ENCODE peak calls at places on chromosomes 12 and 14, in four cellular contexts. Y, V, N and D are unnamed samples. For H3K4me1 and H3K27me3, the result is how much of the 10 kb centered on the place peaks cover.

GRCh38 chr12:45050751-45051489 is at the start of gene DBX2:
- DNase-seq in V (no peak), N (no peak), Y (peak), D (no peak)

GRCh38 chr12:31874961-31875608 is 84.1 kb upstream of the RESF1 start:
- DNase-seq in N (no peak), V (no peak), Y (peak), D (peak)

GRCh38 chr12:89279499-89279898 is 72.8 kb downstream of the DUSP6 start:
- DNase-seq in Y (no peak), V (no peak), N (no peak), D (no peak)

GRCh38 chr14:93579178-93579577 is 148.4 kb downstream of the UNC79 start:
- DNase-seq in Y (no peak), N (no peak), V (no peak), D (no peak)

GRCh38 chr14:51938137-51938536 is 51.2 kb upstream of the RTRAF start:
- DNase-seq in V (no peak), N (no peak), Y (no peak), D (peak)

GRCh38 chr12:105369014-105369413 is 38.5 kb downstream of the C12orf75 start:
- DNase-seq in Y (no peak), N (no peak), V (no peak), D (peak)

GRCh38 chr14:104315625-104316024 is 177.2 kb downstream of the KIF26A start:
- DNase-seq in N (peak), Y (no peak), V (no peak), D (no peak)

GRCh38 chr12:49230176-49230575 is 34.7 kb upstream of the TUBA1C start:
- DNase-seq in Y (no peak), N (peak), V (no peak), D (no peak)

GRCh38 chr14:103392106-103392505 is 6.9 kb downstream of the MARK3 start:
- DNase-seq in V (no peak), N (peak), Y (no peak), D (no peak)

GRCh38 chr12:124914392-124915248 is at the start of gene UBC:
- DNase-seq in N (peak), Y (peak), V (peak), D (peak)

GRCh38 chr12:86228656-86229055 is 27.5 kb downstream of the MGAT4C start:
- DNase-seq in N (no peak), V (no peak), Y (no peak), D (no peak)

DNA sequence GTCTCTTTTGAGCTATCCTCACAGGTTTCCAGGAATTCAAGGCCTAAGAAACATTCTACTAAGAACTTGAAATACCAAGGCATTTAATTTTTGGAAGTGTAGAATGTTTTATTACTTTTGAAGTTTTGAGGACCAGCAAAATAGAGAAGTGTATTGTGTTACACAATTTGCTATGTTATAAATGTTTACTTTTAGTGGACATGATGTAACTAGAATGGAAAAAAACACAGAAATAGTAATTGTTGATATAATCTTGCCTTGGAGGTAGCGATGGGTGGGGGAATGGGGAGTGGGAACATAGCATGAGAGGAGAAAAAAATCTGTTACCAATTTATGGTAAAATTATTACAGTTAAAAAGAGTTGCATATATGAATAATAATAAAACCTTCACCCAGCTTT is 81.8 kb downstream of the CRADD start:
- DNase-seq in Y (no peak), N (no peak), V (no peak), D (no peak)
- H3K27ac ChIP-seq in Y (no peak), N (no peak), V (no peak), D (no peak)

GRCh38 chr14:77040059-77040308 is 11.5 kb upstream of the IRF2BPL start:
- DNase-seq in Y (no peak), N (no peak), V (no peak), D (no peak)
- H3K4me1 ChIP-seq in Y (half or more), N (half or more), V (half or more), D (half or more)

GRCh38 chr12:53757095-53757770 is 5.5 kb upstream of the CISTR start:
- DNase-seq in V (peak), Y (peak), N (peak), D (no peak)

GRCh38 chr12:53759261-53759660 is 7.5 kb upstream of the CISTR start:
- DNase-seq in Y (no peak), N (no peak), V (no peak), D (no peak)

GRCh38 chr12:53758081-53758769 is 6.4 kb upstream of the CISTR start:
- DNase-seq in V (no peak), N (no peak), Y (no peak), D (no peak)

GRCh38 chr12:53764630-53765029 is 12.9 kb upstream of the CISTR start:
- DNase-seq in V (no peak), Y (no peak), N (no peak), D (no peak)

DNA sequence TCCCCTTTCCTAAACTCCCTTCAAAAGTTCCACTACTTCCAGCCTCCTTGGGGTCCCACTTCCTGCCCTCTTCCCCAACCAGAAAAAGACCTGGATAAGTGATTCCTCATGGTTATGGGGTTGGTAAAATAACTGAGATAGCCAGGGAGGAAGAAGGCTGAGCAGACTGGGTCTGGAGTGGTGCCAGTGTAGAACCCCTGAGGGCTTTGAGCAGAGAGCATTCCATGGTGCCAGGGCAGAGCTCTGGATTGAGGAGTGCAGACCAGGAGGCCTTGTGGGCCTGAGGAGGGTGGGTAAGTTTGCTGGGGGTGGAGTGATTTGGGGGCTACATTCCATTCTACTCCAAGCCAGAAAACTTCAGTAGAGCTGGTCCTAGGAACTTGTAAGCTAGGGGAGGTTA is 9.5 kb upstream of the CISTR start:
- DNase-seq in N (no peak), Y (no peak), V (no peak), D (no peak)
- H3K27me3 ChIP-seq in N (under half), Y (half or more), V (under half), D (under half)

DNA sequence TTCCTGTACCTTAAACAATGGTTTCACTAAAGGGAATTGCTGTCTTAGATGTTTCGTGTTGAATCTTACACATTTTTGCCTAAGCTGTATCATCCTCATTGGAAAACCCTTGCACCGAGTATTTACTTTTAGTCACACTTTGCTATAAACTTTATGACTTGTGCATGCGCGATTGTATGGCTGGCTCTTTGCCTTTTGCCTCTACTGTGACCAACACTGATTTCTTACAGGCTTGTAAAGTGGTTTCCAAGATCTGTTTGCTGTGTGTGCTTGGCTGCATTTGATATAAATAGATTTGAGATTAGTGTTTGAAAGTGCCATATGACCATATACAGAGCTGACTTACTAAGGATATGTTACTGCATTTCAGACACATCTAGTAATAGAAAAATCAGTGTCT is 40.5 kb downstream of the RASSF3 start:
- DNase-seq in V (no peak), N (no peak), Y (no peak), D (no peak)
- H3K27ac ChIP-seq in V (no peak), N (peak), Y (peak), D (no peak)

DNA sequence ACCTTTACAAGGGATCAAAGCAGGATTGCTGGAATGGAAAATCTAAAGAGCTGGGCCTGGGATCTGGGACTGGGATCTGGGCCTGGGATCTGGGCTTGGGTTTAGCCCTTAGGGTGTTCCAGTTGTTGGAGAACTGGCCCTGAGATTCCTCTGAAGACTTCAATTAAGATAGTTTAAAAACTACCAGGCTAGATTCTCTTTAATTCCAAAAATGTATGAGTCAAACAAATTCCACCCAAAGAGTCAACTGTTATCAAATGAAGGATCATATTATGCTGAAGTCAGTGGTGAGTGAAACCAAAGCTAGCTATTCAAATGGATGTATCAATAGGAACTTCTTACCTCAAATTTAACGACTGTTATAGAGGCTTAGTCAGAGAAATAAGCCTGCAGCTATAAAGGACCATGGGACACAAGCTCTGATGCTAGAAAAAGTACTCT is 40.5 kb downstream of the LIMA1 start:
- DNase-seq in N (no peak), V (no peak), Y (no peak), D (peak)
- H3K4me1 ChIP-seq in N (half or more), V (under half), Y (under half), D (under half)

GRCh38 chr12:119055977-119056376 is 74.6 kb downstream of the SRRM4 start:
- DNase-seq in Y (no peak), N (no peak), V (no peak), D (no peak)

GRCh38 chr12:119047641-119048040 is 66.3 kb downstream of the SRRM4 start:
- DNase-seq in Y (no peak), V (no peak), N (no peak), D (no peak)

GRCh38 chr12:119051474-119051873 is 70.1 kb downstream of the SRRM4 start:
- DNase-seq in V (no peak), N (no peak), Y (no peak), D (no peak)

GRCh38 chr12:119052001-119052400 is 70.7 kb downstream of the SRRM4 start:
- DNase-seq in N (no peak), Y (no peak), V (no peak), D (no peak)

DNA sequence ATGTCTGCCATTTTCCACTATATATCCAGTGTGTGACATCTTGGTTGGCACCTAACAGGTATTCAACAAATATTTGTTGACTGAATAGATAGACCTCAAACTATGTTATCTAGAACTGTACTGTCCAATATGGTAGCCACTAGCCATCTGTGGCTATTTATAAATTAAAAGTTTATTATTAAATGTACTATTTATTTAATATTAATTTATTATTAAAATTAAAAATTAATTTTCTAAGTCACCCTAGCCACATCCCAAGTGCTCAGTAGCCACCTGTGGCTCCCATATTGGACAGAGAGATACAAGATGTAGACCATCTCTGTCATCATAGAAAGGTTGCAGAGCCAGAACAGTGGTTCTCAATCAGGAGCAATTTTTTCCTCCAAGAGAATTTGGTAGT is 69.3 kb downstream of the SRRM4 start:
- DNase-seq in V (no peak), Y (no peak), N (no peak), D (no peak)
- H3K27me3 ChIP-seq in V (under half), Y (under half), N (under half), D (under half)

DNA sequence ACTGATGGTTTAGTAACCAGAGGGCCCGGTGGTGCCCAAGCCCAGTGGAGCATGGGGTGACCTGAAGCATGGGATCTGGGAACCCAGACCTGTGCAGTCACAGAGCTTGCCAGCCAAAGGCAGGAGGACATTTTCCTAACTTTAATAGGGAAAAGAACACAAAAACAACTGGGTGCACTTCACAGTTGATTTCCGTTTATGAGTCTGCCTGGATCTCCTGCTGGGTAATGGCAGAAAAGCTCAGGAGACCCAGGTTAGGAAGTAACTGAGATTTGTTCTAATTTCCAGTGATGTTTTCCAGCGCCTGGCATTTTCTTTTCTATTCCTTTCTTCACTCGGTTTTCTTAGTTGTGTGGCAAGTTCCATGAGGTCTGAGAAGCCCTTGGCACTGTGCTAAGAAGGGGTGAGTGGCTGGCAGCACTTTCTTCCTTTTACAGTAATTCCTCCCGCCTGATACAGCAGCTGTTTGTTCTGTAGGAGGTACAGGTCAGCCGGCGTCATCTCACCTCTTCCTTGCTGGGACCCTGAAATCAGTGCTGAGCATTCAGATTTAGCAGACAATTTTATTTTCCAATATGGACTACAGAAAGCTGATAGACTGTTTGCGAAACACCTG is 5.1 kb downstream of the CACNA1C start:
- DNase-seq in Y (no peak), N (peak), V (no peak), D (no peak)
- H3K27ac ChIP-seq in Y (no peak), N (peak), V (no peak), D (no peak)